ENCODE peak calls at places on chromosomes 12 and 14, in four cellular contexts. L is stimulated activated CD4-positive, alpha-beta T cell treated with anti-CD3 and anti-CD28 coated beads, Interleukin-1b, Interleukin-23, amount 100 ng/mL, for 1 hour; E is left colon; T is left ventricle myocardium inferior. M is an unnamed sample.

GRCh38 chr12:94754653-94755052 is 104.3 kb upstream of the TMCC3 start:
- DNase-seq in E (no peak), T (no peak), L (no peak), M (no peak)

GRCh38 chr12:116303929-116304328 is 26.4 kb upstream of the MED13L start:
- DNase-seq in E (no peak), T (no peak), L (no peak), M (no peak)

GRCh38 chr12:83123039-83123438 is 436.3 kb downstream of the TMTC2 start:
- DNase-seq in E (no peak), L (no peak), T (no peak), M (no peak)

GRCh38 chr12:7019043-7019569 is 830 bp upstream of the LPCAT3 start:
- DNase-seq in L (no peak), T (no peak), E (no peak), M (no peak)

GRCh38 chr12:49870501-49871262 is 27.8 kb upstream of the BCDIN3D start:
- DNase-seq in L (no peak), T (no peak), E (no peak), M (no peak)

GRCh38 chr12:123942911-123943648 is 29.6 kb downstream of the CCDC92 start:
- DNase-seq in T (no peak), E (no peak), L (no peak), M (no peak)

GRCh38 chr12:32454075-32454474 is 54.7 kb downstream of the FGD4 start:
- DNase-seq in T (no peak), E (no peak), L (no peak), M (peak; percentile 76)

GRCh38 chr12:45503887-45504286 is 225.6 kb upstream of the ARID2 start:
- DNase-seq in E (no peak), T (no peak), L (no peak), M (peak; percentile 29)

GRCh38 chr14:71123579-71124135 is 216.4 kb downstream of the PCNX1 start:
- DNase-seq in T (no peak), L (no peak), E (no peak), M (no peak)